ENCODE peak calls at places on chromosome 14, in five cellular contexts. W is sigmoid colon; U is psoas muscle; Q is A673; A is CD8-positive, alpha-beta T cell. L is an unnamed sample.

GRCh38 chr14:103541944-103542544 is 13.0 kb downstream of the TRMT61A start:
- DNase-seq in W (peak; percentile 83), U (peak; percentile 57), Q (no peak), A (no peak), L (no peak)

GRCh38 chr14:49303952-49304516 is 282.1 kb downstream of the RPS29 start:
- DNase-seq in W (no peak), U (no peak), Q (peak; percentile 70), A (no peak), L (no peak)

GRCh38 chr14:61525293-61526011 is 169.9 kb upstream of the HIF1A start:
- DNase-seq in W (peak; percentile 83), U (peak; percentile 68), Q (no peak), A (no peak), L (peak; percentile 13)

GRCh38 chr14:89425931-89426330 is 8.9 kb upstream of the FOXN3 start:
- DNase-seq in W (peak; percentile 61), U (no peak), Q (no peak), A (no peak), L (no peak)

GRCh38 chr14:89214221-89214965 is 202.6 kb downstream of the FOXN3 start:
- DNase-seq in W (no peak), U (peak; percentile 71), Q (no peak), A (no peak), L (no peak)

GRCh38 chr14:93234798-93235197 is 27.7 kb downstream of the UBR7 start:
- DNase-seq in W (no peak), U (no peak), Q (no peak), A (no peak), L (no peak)

GRCh38 chr14:33457021-33457420 is 493.9 kb downstream of the EGLN3 start:
- DNase-seq in W (no peak), U (no peak), Q (no peak), A (no peak), L (no peak)

GRCh38 chr14:96095581-96096476 is 56.7 kb downstream of the C14orf132 start:
- DNase-seq in W (no peak), U (no peak), Q (peak; percentile 61), A (no peak), L (no peak)

GRCh38 chr14:34348592-34348991 is 113.4 kb downstream of the SPTSSA start:
- DNase-seq in W (no peak), U (no peak), Q (no peak), A (no peak), L (no peak)

GRCh38 chr14:63940387-63940786 is 87.6 kb downstream of the SYNE2 start:
- DNase-seq in W (no peak), U (no peak), Q (no peak), A (no peak), L (no peak)

GRCh38 chr14:106378191-106378590 is 851.8 kb downstream of the TMEM121 start:
- DNase-seq in W (no peak), U (no peak), Q (peak; percentile 30), A (no peak), L (no peak)

GRCh38 chr14:53412819-53413664 is 259.9 kb upstream of the DDHD1 start:
- DNase-seq in W (no peak), U (no peak), Q (peak; percentile 25), A (no peak), L (no peak)

GRCh38 chr14:30242742-30243141 is 315.1 kb upstream of the PRKD1 start:
- DNase-seq in W (no peak), U (no peak), Q (no peak), A (no peak), L (no peak)

GRCh38 chr14:48857366-48857765 is 728.8 kb downstream of the RPS29 start:
- DNase-seq in W (no peak), U (no peak), Q (no peak), A (no peak), L (no peak)

GRCh38 chr14:97024300-97024699 is 227.1 kb downstream of the VRK1 start:
- DNase-seq in W (no peak), U (no peak), Q (no peak), A (no peak), L (no peak)

GRCh38 chr14:60094306-60094897 is 2.7 kb downstream of the PCNX4 start:
- DNase-seq in W (no peak), U (no peak), Q (no peak), A (no peak), L (no peak)

GRCh38 chr14:92657457-92658142 is 90.8 kb downstream of the LGMN start:
- DNase-seq in W (peak; percentile 87), U (peak; percentile 80), Q (no peak), A (no peak), L (no peak)

GRCh38 chr14:28673056-28673455 is 93.5 kb upstream of the FOXG1 start:
- DNase-seq in W (no peak), U (no peak), Q (no peak), A (no peak), L (no peak)

GRCh38 chr14:101134161-101134631 is 230.7 kb upstream of the RTL1 start:
- DNase-seq in W (no peak), U (no peak), Q (no peak), A (no peak), L (no peak)

GRCh38 chr14:20857630-20858261 is 33.4 kb upstream of the RNASE3 start:
- DNase-seq in W (peak; percentile 84), U (peak; percentile 80), Q (peak; percentile 67), A (peak; percentile 28), L (peak; percentile 1)

GRCh38 chr14:72462041-72462440 is 431.9 kb downstream of the DPF3 start:
- DNase-seq in W (no peak), U (no peak), Q (no peak), A (no peak), L (no peak)

GRCh38 chr14:22472935-22473854 is 115.8 kb downstream of the DAD1 start:
- DNase-seq in W (no peak), U (no peak), Q (peak; percentile 89), A (no peak), L (no peak)

GRCh38 chr14:82070040-82070439 is 536.4 kb upstream of the SEL1L start:
- DNase-seq in W (no peak), U (no peak), Q (no peak), A (no peak), L (no peak)

GRCh38 chr14:75049136-75049535 is 2.1 kb downstream of the MLH3 start:
- DNase-seq in W (no peak), U (no peak), Q (no peak), A (no peak), L (no peak)

GRCh38 chr14:78902010-78902623 is 731.9 kb downstream of the NRXN3 start:
- DNase-seq in W (no peak), U (no peak), Q (peak; percentile 57), A (no peak), L (no peak)

GRCh38 chr14:100105357-100106169 is 40.3 kb downstream of the EVL start:
- DNase-seq in W (peak; percentile 67), U (no peak), Q (no peak), A (no peak), L (no peak)

GRCh38 chr14:44163946-44164345 is 343.1 kb downstream of the FSCB start:
- DNase-seq in W (no peak), U (no peak), Q (peak; percentile 36), A (no peak), L (no peak)

GRCh38 chr14:66359500-66359899 is 126.7 kb upstream of the CCDC196 start:
- DNase-seq in W (no peak), U (no peak), Q (peak; percentile 65), A (no peak), L (no peak)

GRCh38 chr14:29521526-29522137 is 406.0 kb downstream of the PRKD1 start:
- DNase-seq in W (no peak), U (no peak), Q (peak; percentile 54), A (no peak), L (no peak)

GRCh38 chr14:50012644-50013043 is 103.7 kb downstream of the VCPKMT start:
- DNase-seq in W (no peak), U (no peak), Q (no peak), A (no peak), L (no peak)

GRCh38 chr14:25537846-25538455 is 488.0 kb upstream of the STXBP6 start:
- DNase-seq in W (no peak), U (no peak), Q (peak; percentile 75), A (no peak), L (no peak)

GRCh38 chr14:98018626-98019025 is 1221.4 kb downstream of the VRK1 start:
- DNase-seq in W (no peak), U (no peak), Q (no peak), A (peak; percentile 16), L (no peak)

GRCh38 chr14:34682787-34683321 is 31.5 kb downstream of the CFL2 start:
- DNase-seq in W (no peak), U (no peak), Q (no peak), A (no peak), L (no peak)

GRCh38 chr14:99602054-99602787 is 1.8 kb downstream of the CCDC85C start:
- DNase-seq in W (peak; percentile 81), U (no peak), Q (peak; percentile 40), A (no peak), L (no peak)

DNA sequence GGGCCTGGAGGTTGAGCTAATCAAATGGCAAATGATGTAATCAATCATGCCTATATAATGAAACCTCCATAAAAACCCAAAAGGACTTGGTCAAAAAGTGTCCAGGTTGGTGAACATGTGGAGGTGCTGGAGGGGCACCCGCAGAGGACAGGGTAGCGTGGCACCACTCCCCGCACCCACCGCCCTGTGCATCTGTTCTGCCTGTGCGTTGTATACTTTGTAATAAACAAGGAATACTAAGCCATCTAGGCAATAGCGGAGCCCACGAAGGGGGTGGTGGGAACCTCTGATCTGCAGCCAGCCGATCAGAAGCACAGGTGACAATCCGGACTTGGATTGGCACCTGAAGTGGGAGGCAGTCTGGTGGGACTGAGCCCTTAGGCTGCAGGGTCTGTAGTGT is 75.8 kb upstream of the GPR68 start:
- DNase-seq in W (no peak), U (no peak), Q (no peak), A (no peak), L (no peak)
- H3K4me1 ChIP-seq in W (peaks cover 21% of the 10 kb centered on the region), U (no peaks in the 10 kb centered on the region), Q (peaks cover 30% of the 10 kb centered on the region), A (peaks cover 95% of the 10 kb centered on the region), L (peaks cover 51% of the 10 kb centered on the region)

GRCh38 chr14:105167303-105168092 is 1.1 kb downstream of the JAG2 start:
- DNase-seq in W (no peak), U (peak; percentile 72), Q (no peak), A (no peak), L (no peak)
- H3K4me3 ChIP-seq in W (peak overlapping the region; percentile 38), U (peak overlapping the region; percentile 70), Q (peak overlapping the region; percentile 55), A (no peak overlapping the region), L (peak overlapping the region; percentile 75)

DNA sequence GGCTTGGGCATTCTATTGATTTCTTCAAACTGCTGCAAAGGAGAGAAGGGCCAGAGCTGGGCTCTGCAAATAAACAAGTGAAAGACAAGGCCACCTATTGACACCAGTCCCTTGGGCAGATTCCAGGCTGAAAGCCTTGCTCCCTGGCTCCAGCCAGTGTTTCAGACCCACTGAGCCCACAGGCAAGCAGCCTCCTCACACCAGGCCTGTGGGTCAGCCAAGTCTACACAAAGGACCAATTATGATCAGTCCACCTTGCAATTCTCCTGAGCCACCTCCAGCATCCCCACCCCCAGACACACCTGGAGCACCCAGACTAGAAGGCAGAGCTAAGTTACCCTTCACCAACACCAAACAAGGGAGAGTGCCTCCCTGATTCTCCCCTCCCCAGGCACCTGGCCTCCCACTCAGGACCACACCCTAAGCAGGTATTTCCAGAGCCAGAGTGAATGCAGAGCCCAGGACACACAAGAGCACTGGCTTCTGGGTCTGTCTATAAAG is 13.8 kb downstream of the ACTN1 start:
- DNase-seq in W (no peak), U (no peak), Q (no peak), A (no peak), L (no peak)
- H3K4me1 ChIP-seq in W (peaks cover 100% of the 10 kb centered on the region), U (no peaks in the 10 kb centered on the region), Q (peaks cover 22% of the 10 kb centered on the region), A (peaks cover 99% of the 10 kb centered on the region), L (peaks cover 51% of the 10 kb centered on the region)

GRCh38 chr14:73755434-73756014 is 41.3 kb upstream of the PNMA1 start:
- DNase-seq in W (peak; percentile 84), U (no peak), Q (no peak), A (no peak), L (no peak)
- H3K4me3 ChIP-seq in W (no peak overlapping the region), U (peak overlapping the region; percentile 53), Q (no peak overlapping the region), A (no peak overlapping the region), L (peak overlapping the region; percentile 29)

GRCh38 chr14:52051251-52051650 is 17.6 kb downstream of the NID2 start:
- DNase-seq in W (no peak), U (no peak), Q (no peak), A (no peak), L (no peak)
- H3K4me1 ChIP-seq in W (peaks cover 79% of the 10 kb centered on the region), U (peaks cover 7% of the 10 kb centered on the region), Q (peaks cover 29% of the 10 kb centered on the region), A (no peaks in the 10 kb centered on the region), L (peaks cover 22% of the 10 kb centered on the region)